ENCODE peak calls at places on chromosomes 7 and 10, in seven cellular contexts. One of them, this sample, is unnamed.

GRCh38 chr7:156764016-156764669 is 123.6 kb downstream of the RNF32 start:
- DNase-seq in mucosa of gallbladder: peak; percentile 73
- DNase-seq in CD8-positive, alpha-beta memory T cell: no peak
- DNase-seq in CD4-positive, alpha-beta memory T cell: no peak
- DNase-seq in body of pancreas: peak; percentile 73
- DNase-seq in A549: peak; percentile 79
- DNase-seq in skeletal muscle cell: peak; percentile 31
- DNase-seq in this sample: peak; percentile 86

GRCh38 chr7:33485746-33486491 is 356.6 kb downstream of the BBS9 start:
- DNase-seq in mucosa of gallbladder: no peak
- DNase-seq in CD8-positive, alpha-beta memory T cell: no peak
- DNase-seq in CD4-positive, alpha-beta memory T cell: no peak
- DNase-seq in body of pancreas: no peak
- DNase-seq in A549: no peak
- DNase-seq in skeletal muscle cell: no peak
- DNase-seq in this sample: no peak

GRCh38 chr10:86100581-86101061 is 266.0 kb downstream of the GRID1 start:
- DNase-seq in mucosa of gallbladder: no peak
- DNase-seq in CD8-positive, alpha-beta memory T cell: peak; percentile 22
- DNase-seq in CD4-positive, alpha-beta memory T cell: no peak
- DNase-seq in body of pancreas: no peak
- DNase-seq in A549: peak; percentile 47
- DNase-seq in skeletal muscle cell: no peak
- DNase-seq in this sample: no peak

GRCh38 chr7:28984631-28985030 is 26.5 kb upstream of the TRIL start:
- DNase-seq in mucosa of gallbladder: peak; percentile 26
- DNase-seq in CD8-positive, alpha-beta memory T cell: no peak
- DNase-seq in CD4-positive, alpha-beta memory T cell: no peak
- DNase-seq in body of pancreas: no peak
- DNase-seq in A549: no peak
- DNase-seq in skeletal muscle cell: peak; percentile 79
- DNase-seq in this sample: no peak

GRCh38 chr7:22173884-22174573 is 182.9 kb downstream of the RAPGEF5 start:
- DNase-seq in mucosa of gallbladder: no peak
- DNase-seq in CD8-positive, alpha-beta memory T cell: no peak
- DNase-seq in CD4-positive, alpha-beta memory T cell: peak; percentile 41
- DNase-seq in body of pancreas: peak; percentile 45
- DNase-seq in A549: no peak
- DNase-seq in skeletal muscle cell: no peak
- DNase-seq in this sample: no peak

GRCh38 chr10:101716891-101717659 is 22.1 kb upstream of the FBXW4 start:
- DNase-seq in mucosa of gallbladder: no peak
- DNase-seq in CD8-positive, alpha-beta memory T cell: no peak
- DNase-seq in CD4-positive, alpha-beta memory T cell: no peak
- DNase-seq in body of pancreas: no peak
- DNase-seq in A549: no peak
- DNase-seq in skeletal muscle cell: no peak
- DNase-seq in this sample: no peak

GRCh38 chr10:5512331-5512730 is 12.4 kb upstream of the CALML3 start:
- DNase-seq in mucosa of gallbladder: no peak
- DNase-seq in CD8-positive, alpha-beta memory T cell: peak; percentile 29
- DNase-seq in CD4-positive, alpha-beta memory T cell: no peak
- DNase-seq in body of pancreas: no peak
- DNase-seq in A549: no peak
- DNase-seq in skeletal muscle cell: no peak
- DNase-seq in this sample: no peak

GRCh38 chr10:57102234-57102633 is 741.2 kb upstream of the ZWINT start:
- DNase-seq in mucosa of gallbladder: no peak
- DNase-seq in CD8-positive, alpha-beta memory T cell: no peak
- DNase-seq in CD4-positive, alpha-beta memory T cell: peak; percentile 13
- DNase-seq in body of pancreas: no peak
- DNase-seq in A549: no peak
- DNase-seq in skeletal muscle cell: no peak
- DNase-seq in this sample: no peak

GRCh38 chr10:7035111-7035761 is 375.6 kb downstream of the SFMBT2 start:
- DNase-seq in mucosa of gallbladder: no peak
- DNase-seq in CD8-positive, alpha-beta memory T cell: no peak
- DNase-seq in CD4-positive, alpha-beta memory T cell: peak; percentile 36
- DNase-seq in body of pancreas: no peak
- DNase-seq in A549: no peak
- DNase-seq in skeletal muscle cell: no peak
- DNase-seq in this sample: no peak

GRCh38 chr10:58175990-58176910 is 91.4 kb downstream of the IPMK start:
- DNase-seq in mucosa of gallbladder: no peak
- DNase-seq in CD8-positive, alpha-beta memory T cell: no peak
- DNase-seq in CD4-positive, alpha-beta memory T cell: no peak
- DNase-seq in body of pancreas: no peak
- DNase-seq in A549: no peak
- DNase-seq in skeletal muscle cell: no peak
- DNase-seq in this sample: no peak

GRCh38 chr10:92387289-92387940 is 96.4 kb downstream of the MARCHF5 start:
- DNase-seq in mucosa of gallbladder: peak; percentile 16
- DNase-seq in CD8-positive, alpha-beta memory T cell: no peak
- DNase-seq in CD4-positive, alpha-beta memory T cell: no peak
- DNase-seq in body of pancreas: peak; percentile 19
- DNase-seq in A549: peak; percentile 72
- DNase-seq in skeletal muscle cell: peak; percentile 23
- DNase-seq in this sample: peak; percentile 67

GRCh38 chr7:122136639-122137253 is 7.3 kb downstream of the AASS start:
- DNase-seq in mucosa of gallbladder: no peak
- DNase-seq in CD8-positive, alpha-beta memory T cell: no peak
- DNase-seq in CD4-positive, alpha-beta memory T cell: no peak
- DNase-seq in body of pancreas: no peak
- DNase-seq in A549: no peak
- DNase-seq in skeletal muscle cell: no peak
- DNase-seq in this sample: no peak

GRCh38 chr7:18638594-18639452 is 143.3 kb downstream of the HDAC9 start:
- DNase-seq in mucosa of gallbladder: no peak
- DNase-seq in CD8-positive, alpha-beta memory T cell: no peak
- DNase-seq in CD4-positive, alpha-beta memory T cell: no peak
- DNase-seq in body of pancreas: no peak
- DNase-seq in A549: no peak
- DNase-seq in skeletal muscle cell: peak; percentile 74
- DNase-seq in this sample: no peak

GRCh38 chr10:43897765-43898419 is 249.2 kb upstream of the ZNF32 start:
- DNase-seq in mucosa of gallbladder: no peak
- DNase-seq in CD8-positive, alpha-beta memory T cell: no peak
- DNase-seq in CD4-positive, alpha-beta memory T cell: no peak
- DNase-seq in body of pancreas: no peak
- DNase-seq in A549: no peak
- DNase-seq in skeletal muscle cell: no peak
- DNase-seq in this sample: no peak

GRCh38 chr7:137403282-137403681 is 59.7 kb upstream of the PTN start:
- DNase-seq in mucosa of gallbladder: no peak
- DNase-seq in CD8-positive, alpha-beta memory T cell: no peak
- DNase-seq in CD4-positive, alpha-beta memory T cell: no peak
- DNase-seq in body of pancreas: no peak
- DNase-seq in A549: no peak
- DNase-seq in skeletal muscle cell: no peak
- DNase-seq in this sample: no peak

GRCh38 chr7:116772423-116772852 is 89.9 kb upstream of the CAPZA2 start:
- DNase-seq in mucosa of gallbladder: no peak
- DNase-seq in CD8-positive, alpha-beta memory T cell: no peak
- DNase-seq in CD4-positive, alpha-beta memory T cell: no peak
- DNase-seq in body of pancreas: no peak
- DNase-seq in A549: peak; percentile 85
- DNase-seq in skeletal muscle cell: no peak
- DNase-seq in this sample: no peak

GRCh38 chr10:42875792-42876191 is 93.2 kb downstream of the BMS1 start:
- DNase-seq in mucosa of gallbladder: peak; percentile 23
- DNase-seq in CD8-positive, alpha-beta memory T cell: no peak
- DNase-seq in CD4-positive, alpha-beta memory T cell: no peak
- DNase-seq in body of pancreas: no peak
- DNase-seq in A549: no peak
- DNase-seq in skeletal muscle cell: no peak
- DNase-seq in this sample: no peak

GRCh38 chr10:1664565-1664964 is 72.8 kb downstream of the ADARB2 start:
- DNase-seq in mucosa of gallbladder: no peak
- DNase-seq in CD8-positive, alpha-beta memory T cell: no peak
- DNase-seq in CD4-positive, alpha-beta memory T cell: no peak
- DNase-seq in body of pancreas: no peak
- DNase-seq in A549: no peak
- DNase-seq in skeletal muscle cell: no peak
- DNase-seq in this sample: no peak

GRCh38 chr10:36003688-36004087 is 361.6 kb upstream of the FZD8 start:
- DNase-seq in mucosa of gallbladder: no peak
- DNase-seq in CD8-positive, alpha-beta memory T cell: no peak
- DNase-seq in CD4-positive, alpha-beta memory T cell: no peak
- DNase-seq in body of pancreas: no peak
- DNase-seq in A549: no peak
- DNase-seq in skeletal muscle cell: no peak
- DNase-seq in this sample: no peak

GRCh38 chr10:3395487-3395886 is 222.9 kb upstream of the PITRM1 start:
- DNase-seq in mucosa of gallbladder: no peak
- DNase-seq in CD8-positive, alpha-beta memory T cell: no peak
- DNase-seq in CD4-positive, alpha-beta memory T cell: no peak
- DNase-seq in body of pancreas: peak; percentile 44
- DNase-seq in A549: no peak
- DNase-seq in skeletal muscle cell: no peak
- DNase-seq in this sample: no peak

GRCh38 chr7:134547738-134548054 is 1.2 kb upstream of the AKR1B15 start:
- DNase-seq in mucosa of gallbladder: peak; percentile 46
- DNase-seq in CD8-positive, alpha-beta memory T cell: no peak
- DNase-seq in CD4-positive, alpha-beta memory T cell: no peak
- DNase-seq in body of pancreas: peak; percentile 78
- DNase-seq in A549: peak; percentile 85
- DNase-seq in skeletal muscle cell: no peak
- DNase-seq in this sample: peak; percentile 84

GRCh38 chr7:109844362-109844761 is 1246.6 kb upstream of the LRRN3 start:
- DNase-seq in mucosa of gallbladder: no peak
- DNase-seq in CD8-positive, alpha-beta memory T cell: no peak
- DNase-seq in CD4-positive, alpha-beta memory T cell: no peak
- DNase-seq in body of pancreas: no peak
- DNase-seq in A549: peak; percentile 42
- DNase-seq in skeletal muscle cell: no peak
- DNase-seq in this sample: peak; percentile 31

GRCh38 chr7:13989138-13989943 is at the start of gene ETV1:
- DNase-seq in mucosa of gallbladder: peak; percentile 62
- DNase-seq in CD8-positive, alpha-beta memory T cell: no peak
- DNase-seq in CD4-positive, alpha-beta memory T cell: peak; percentile 32
- DNase-seq in body of pancreas: peak; percentile 26
- DNase-seq in A549: peak; percentile 56
- DNase-seq in skeletal muscle cell: no peak
- DNase-seq in this sample: peak; percentile 82

GRCh38 chr7:52504546-52504945 is 530.9 kb upstream of the POM121L12 start:
- DNase-seq in mucosa of gallbladder: no peak
- DNase-seq in CD8-positive, alpha-beta memory T cell: no peak
- DNase-seq in CD4-positive, alpha-beta memory T cell: no peak
- DNase-seq in body of pancreas: no peak
- DNase-seq in A549: no peak
- DNase-seq in skeletal muscle cell: no peak
- DNase-seq in this sample: no peak

GRCh38 chr7:47354831-47355541 is 226.9 kb downstream of the TNS3 start:
- DNase-seq in mucosa of gallbladder: peak; percentile 54
- DNase-seq in CD8-positive, alpha-beta memory T cell: no peak
- DNase-seq in CD4-positive, alpha-beta memory T cell: no peak
- DNase-seq in body of pancreas: peak; percentile 59
- DNase-seq in A549: no peak
- DNase-seq in skeletal muscle cell: no peak
- DNase-seq in this sample: peak; percentile 62

GRCh38 chr10:80545258-80545881 is 7.7 kb downstream of the SH2D4B start:
- DNase-seq in mucosa of gallbladder: no peak
- DNase-seq in CD8-positive, alpha-beta memory T cell: no peak
- DNase-seq in CD4-positive, alpha-beta memory T cell: no peak
- DNase-seq in body of pancreas: no peak
- DNase-seq in A549: no peak
- DNase-seq in skeletal muscle cell: no peak
- DNase-seq in this sample: no peak

GRCh38 chr10:59387951-59388431 is 25.6 kb upstream of the FAM13C start:
- DNase-seq in mucosa of gallbladder: no peak
- DNase-seq in CD8-positive, alpha-beta memory T cell: no peak
- DNase-seq in CD4-positive, alpha-beta memory T cell: no peak
- DNase-seq in body of pancreas: no peak
- DNase-seq in A549: peak; percentile 4
- DNase-seq in skeletal muscle cell: peak; percentile 93
- DNase-seq in this sample: no peak

GRCh38 chr10:90592903-90593302 is 264.9 kb downstream of the HTR7 start:
- DNase-seq in mucosa of gallbladder: peak; percentile 27
- DNase-seq in CD8-positive, alpha-beta memory T cell: no peak
- DNase-seq in CD4-positive, alpha-beta memory T cell: no peak
- DNase-seq in body of pancreas: peak; percentile 15
- DNase-seq in A549: peak; percentile 33
- DNase-seq in skeletal muscle cell: peak; percentile 41
- DNase-seq in this sample: peak; percentile 74

GRCh38 chr10:58266003-58266825 is 1.5 kb downstream of the IPMK start:
- DNase-seq in mucosa of gallbladder: peak; percentile 12
- DNase-seq in CD8-positive, alpha-beta memory T cell: no peak
- DNase-seq in CD4-positive, alpha-beta memory T cell: peak; percentile 68
- DNase-seq in body of pancreas: no peak
- DNase-seq in A549: peak; percentile 46
- DNase-seq in skeletal muscle cell: peak; percentile 21
- DNase-seq in this sample: no peak

GRCh38 chr10:54402576-54402975 is 398.5 kb downstream of the PCDH15 start:
- DNase-seq in mucosa of gallbladder: no peak
- DNase-seq in CD8-positive, alpha-beta memory T cell: no peak
- DNase-seq in CD4-positive, alpha-beta memory T cell: no peak
- DNase-seq in body of pancreas: no peak
- DNase-seq in A549: peak; percentile 19
- DNase-seq in skeletal muscle cell: no peak
- DNase-seq in this sample: peak; percentile 33

GRCh38 chr10:19412531-19412930 is 363.9 kb downstream of the MALRD1 start:
- DNase-seq in mucosa of gallbladder: no peak
- DNase-seq in CD8-positive, alpha-beta memory T cell: no peak
- DNase-seq in CD4-positive, alpha-beta memory T cell: no peak
- DNase-seq in body of pancreas: no peak
- DNase-seq in A549: peak; percentile 18
- DNase-seq in skeletal muscle cell: peak; percentile 5
- DNase-seq in this sample: peak; percentile 62

GRCh38 chr7:37832194-37832593 is 16.2 kb upstream of the NME8 start:
- DNase-seq in mucosa of gallbladder: peak; percentile 84
- DNase-seq in CD8-positive, alpha-beta memory T cell: no peak
- DNase-seq in CD4-positive, alpha-beta memory T cell: no peak
- DNase-seq in body of pancreas: peak; percentile 48
- DNase-seq in A549: peak; percentile 72
- DNase-seq in skeletal muscle cell: no peak
- DNase-seq in this sample: peak; percentile 95

GRCh38 chr7:408651-409343 is 110.8 kb downstream of the PDGFA start:
- DNase-seq in mucosa of gallbladder: no peak
- DNase-seq in CD8-positive, alpha-beta memory T cell: peak; percentile 33
- DNase-seq in CD4-positive, alpha-beta memory T cell: no peak
- DNase-seq in body of pancreas: peak; percentile 8
- DNase-seq in A549: no peak
- DNase-seq in skeletal muscle cell: no peak
- DNase-seq in this sample: no peak

GRCh38 chr7:114084381-114085312 is 165.8 kb upstream of the PPP1R3A start:
- DNase-seq in mucosa of gallbladder: no peak
- DNase-seq in CD8-positive, alpha-beta memory T cell: no peak
- DNase-seq in CD4-positive, alpha-beta memory T cell: no peak
- DNase-seq in body of pancreas: peak; percentile 67
- DNase-seq in A549: no peak
- DNase-seq in skeletal muscle cell: no peak
- DNase-seq in this sample: peak; percentile 34

GRCh38 chr7:155405399-155406318 is 52.3 kb upstream of the EN2 start:
- DNase-seq in mucosa of gallbladder: no peak
- DNase-seq in CD8-positive, alpha-beta memory T cell: no peak
- DNase-seq in CD4-positive, alpha-beta memory T cell: no peak
- DNase-seq in body of pancreas: peak; percentile 31
- DNase-seq in A549: no peak
- DNase-seq in skeletal muscle cell: no peak
- DNase-seq in this sample: no peak

GRCh38 chr7:157548691-157549265 is 212.0 kb downstream of the DNAJB6 start:
- DNase-seq in mucosa of gallbladder: no peak
- DNase-seq in CD8-positive, alpha-beta memory T cell: no peak
- DNase-seq in CD4-positive, alpha-beta memory T cell: no peak
- DNase-seq in body of pancreas: no peak
- DNase-seq in A549: no peak
- DNase-seq in skeletal muscle cell: no peak
- DNase-seq in this sample: no peak

GRCh38 chr7:99489235-99489634 is 10.8 kb downstream of the ZNF394 start:
- DNase-seq in mucosa of gallbladder: no peak
- DNase-seq in CD8-positive, alpha-beta memory T cell: no peak
- DNase-seq in CD4-positive, alpha-beta memory T cell: no peak
- DNase-seq in body of pancreas: no peak
- DNase-seq in A549: no peak
- DNase-seq in skeletal muscle cell: no peak
- DNase-seq in this sample: no peak

GRCh38 chr10:24541239-24541753 is 182.4 kb downstream of the ARHGAP21 start:
- DNase-seq in mucosa of gallbladder: peak; percentile 71
- DNase-seq in CD8-positive, alpha-beta memory T cell: no peak
- DNase-seq in CD4-positive, alpha-beta memory T cell: no peak
- DNase-seq in body of pancreas: peak; percentile 40
- DNase-seq in A549: peak; percentile 48
- DNase-seq in skeletal muscle cell: no peak
- DNase-seq in this sample: no peak